ENCODE peak calls at places on chromosomes 7 and 10, in eight cellular contexts. C is memory B cell; B is small intestine; G is foreskin fibroblast; V is activated T-cell treated with anti-CD3 and anti-CD28 coated beads for 1 hour; M is stimulated activated CD8-positive, alpha-beta memory T cell treated with anti-CD3 and anti-CD28 coated beads, Interleukin-7, amount 100 ng/mL, for 4 hours; T is stimulated activated CD4-positive, alpha-beta T cell treated with anti-CD3 and anti-CD28 coated beads, TNF-alpha, amount 100 ng/mL, for 1 hour; U is pons. Y is an unnamed sample.

GRCh38 chr7:19930051-19930450 is 156.6 kb upstream of the TMEM196 start:
- DNase-seq in C (no peak), B (no peak), G (no peak), V (no peak), M (no peak), T (no peak), U (no peak), Y (no peak)

GRCh38 chr7:5514440-5515035 is 90.9 kb upstream of the TNRC18 start:
- DNase-seq in C (no peak), B (no peak), G (no peak), V (no peak), M (no peak), T (no peak), U (no peak), Y (no peak)

GRCh38 chr7:129417073-129417472 is 17.2 kb upstream of the STRIP2 start:
- DNase-seq in C (no peak), B (no peak), G (no peak), V (no peak), M (no peak), T (no peak), U (no peak), Y (no peak)

GRCh38 chr10:32371101-32371500 is 24.1 kb upstream of the EPC1 start:
- DNase-seq in C (no peak), B (no peak), G (no peak), V (no peak), M (no peak), T (no peak), U (no peak), Y (no peak)

GRCh38 chr7:31126976-31127375 is 74.9 kb downstream of the ADCYAP1R1 start:
- DNase-seq in C (no peak), B (no peak), G (peak), V (no peak), M (no peak), T (no peak), U (no peak), Y (no peak)

GRCh38 chr7:129271500-129272355 is 46.9 kb downstream of the AHCYL2 start:
- DNase-seq in C (peak), B (peak), G (peak), V (peak), M (peak), T (peak), U (peak), Y (peak)

GRCh38 chr7:87344446-87344845 is 1.0 kb upstream of the CROT start:
- DNase-seq in C (no peak), B (no peak), G (no peak), V (no peak), M (no peak), T (no peak), U (no peak), Y (no peak)

GRCh38 chr7:5661941-5662340 is 119.5 kb downstream of the RNF216 start:
- DNase-seq in C (no peak), B (no peak), G (no peak), V (no peak), M (no peak), T (no peak), U (peak), Y (no peak)

GRCh38 chr7:104327963-104328307 is 468 bp upstream of the LHFPL3 start:
- DNase-seq in C (no peak), B (no peak), G (no peak), V (no peak), M (no peak), T (no peak), U (no peak), Y (no peak)

GRCh38 chr7:25087855-25088254 is 37.2 kb downstream of the CYCS start:
- DNase-seq in C (peak), B (no peak), G (no peak), V (no peak), M (no peak), T (no peak), U (no peak), Y (no peak)

GRCh38 chr7:137954614-137955013 is 47.3 kb downstream of the CREB3L2 start:
- DNase-seq in C (no peak), B (no peak), G (no peak), V (no peak), M (no peak), T (no peak), U (no peak), Y (no peak)

GRCh38 chr7:33905389-33906032 is at the start of gene BMPER:
- DNase-seq in C (no peak), B (peak), G (no peak), V (no peak), M (no peak), T (no peak), U (no peak), Y (no peak)

GRCh38 chr7:26090927-26091519 is 61.0 kb upstream of the NFE2L3 start:
- DNase-seq in C (no peak), B (peak), G (peak), V (no peak), M (no peak), T (no peak), U (peak), Y (no peak)

GRCh38 chr10:46520381-46520780 is 36.1 kb downstream of the GPRIN2 start:
- DNase-seq in C (no peak), B (no peak), G (no peak), V (no peak), M (no peak), T (no peak), U (no peak), Y (no peak)

GRCh38 chr10:75658915-75659314 is 227.5 kb downstream of the LRMDA start:
- DNase-seq in C (no peak), B (no peak), G (no peak), V (no peak), M (no peak), T (no peak), U (no peak), Y (no peak)

Y was measured in central memory CD8-positive, alpha-beta T cell.